ENCODE peak calls at places on chromosomes 16 and 17, in nine cellular contexts. W is left cardiac atrium; T is KG1; G is stimulated activated naive CD4-positive, alpha-beta T cell; X is small intestine; B is HT-29; U is H7; R is ascending aorta; I is HTR-8/SVneo. Q is an unnamed sample.

GRCh38 chr17:296906-297690 is 55.5 kb downstream of the RPH3AL start:
- DNase-seq in I (no peak), W (no peak), G (no peak), U (no peak), T (no peak), X (no peak), R (peak; percentile 45), B (no peak), Q (no peak)

GRCh38 chr17:40315678-40316570 is 6.9 kb downstream of the RARA start:
- DNase-seq in W (no peak), U (peak; percentile 62), I (no peak), T (no peak), R (peak; percentile 61), G (no peak), B (no peak), X (no peak), Q (no peak)

GRCh38 chr16:49055824-49056545 is 225.7 kb downstream of the CBLN1 start:
- DNase-seq in I (no peak), R (no peak), U (peak; percentile 52), X (no peak), B (no peak), G (no peak), W (no peak), T (no peak), Q (no peak)

GRCh38 chr16:85262558-85263196 is 150.4 kb upstream of the CIBAR2 start:
- DNase-seq in R (no peak), G (no peak), X (no peak), W (no peak), B (no peak), T (no peak), I (no peak), U (no peak), Q (no peak)

GRCh38 chr17:76556759-76557367 is 17.0 kb downstream of the PRCD start:
- DNase-seq in U (peak; percentile 75), B (no peak), G (peak; percentile 76), I (no peak), T (no peak), R (no peak), X (peak; percentile 15), W (no peak), Q (no peak)

GRCh38 chr16:998211-998610 is 16.6 kb downstream of the SOX8 start:
- DNase-seq in T (no peak), I (no peak), B (no peak), G (no peak), R (no peak), W (no peak), U (no peak), X (no peak), Q (no peak)

GRCh38 chr16:53893731-53894435 is 189.9 kb downstream of the FTO start:
- DNase-seq in U (no peak), W (peak; percentile 26), B (no peak), R (no peak), G (no peak), I (no peak), X (no peak), T (no peak), Q (no peak)

GRCh38 chr16:67884-68789 is 4.3 kb downstream of the RHBDF1 start:
- DNase-seq in B (no peak), T (no peak), X (no peak), G (no peak), R (no peak), U (no peak), W (no peak), I (no peak), Q (no peak)

GRCh38 chr16:82033683-82034300 is 1.3 kb upstream of the HSD17B2 start:
- DNase-seq in U (no peak), G (no peak), X (peak; percentile 96), R (no peak), T (no peak), I (no peak), B (peak; percentile 62), W (no peak), Q (no peak)

GRCh38 chr17:75088902-75089417 is 1.2 kb downstream of the SLC16A5 start:
- DNase-seq in I (no peak), G (no peak), W (peak; percentile 46), B (peak; percentile 73), U (peak; percentile 70), R (no peak), X (peak; percentile 84), T (no peak), Q (no peak)

GRCh38 chr17:8965394-8966168 is at the start of gene PIK3R5:
- DNase-seq in W (peak; percentile 47), R (no peak), I (no peak), B (no peak), G (peak; percentile 81), U (peak; percentile 99), T (no peak), X (peak; percentile 63), Q (peak; percentile 73)

GRCh38 chr17:2157081-2157480 is 102.2 kb downstream of the HIC1 start:
- DNase-seq in X (no peak), U (no peak), T (peak; percentile 2), B (no peak), I (no peak), R (peak; percentile 68), W (no peak), G (no peak), Q (no peak)

GRCh38 chr16:53080345-53081031 is 25.7 kb downstream of the CHD9 start:
- DNase-seq in T (no peak), R (peak; percentile 82), G (no peak), W (peak; percentile 77), I (peak; percentile 71), X (no peak), U (no peak), B (no peak), Q (no peak)

GRCh38 chr17:29256735-29257466 is 10.2 kb downstream of the CRYBA1 start:
- DNase-seq in U (no peak), X (no peak), R (no peak), W (no peak), G (no peak), B (no peak), T (no peak), I (no peak), Q (no peak)

GRCh38 chr17:72672729-72673128 is 419.8 kb downstream of the SLC39A11 start:
- DNase-seq in X (no peak), B (no peak), T (no peak), W (no peak), U (no peak), R (no peak), I (no peak), G (no peak), Q (no peak)

GRCh38 chr17:14373587-14374259 is 72.8 kb downstream of the HS3ST3B1 start:
- DNase-seq in I (peak; percentile 7), B (no peak), T (no peak), U (no peak), X (no peak), W (no peak), G (no peak), R (no peak), Q (no peak)

GRCh38 chr16:49092704-49093103 is 188.9 kb downstream of the CBLN1 start:
- DNase-seq in T (no peak), U (no peak), W (no peak), X (no peak), I (no peak), R (no peak), G (no peak), B (peak; percentile 40), Q (no peak)

GRCh38 chr17:82497483-82498405 is 21.8 kb upstream of the FOXK2 start:
- DNase-seq in W (peak; percentile 49), G (peak; percentile 43), X (peak; percentile 30), T (no peak), U (peak; percentile 85), B (peak; percentile 42), R (no peak), I (no peak), Q (peak; percentile 54)

GRCh38 chr17:12680407-12680897 is 14.8 kb downstream of the MYOCD start:
- DNase-seq in W (no peak), R (peak; percentile 67), G (no peak), B (no peak), I (no peak), T (no peak), U (peak; percentile 12), X (no peak), Q (no peak)

GRCh38 chr17:54900457-54901229 is at the start of gene TOM1L1:
- DNase-seq in G (no peak), X (peak; percentile 94), T (no peak), I (peak; percentile 74), R (peak; percentile 81), W (peak; percentile 69), B (peak; percentile 87), U (peak; percentile 91), Q (peak; percentile 82)

GRCh38 chr17:67574658-67575293 is 143.0 kb upstream of the NOL11 start:
- DNase-seq in R (no peak), U (no peak), T (no peak), G (no peak), X (no peak), B (no peak), I (no peak), W (no peak), Q (no peak)

GRCh38 chr16:1696863-1697262 is 9.1 kb upstream of the MAPK8IP3 start:
- DNase-seq in G (no peak), T (no peak), B (no peak), I (no peak), R (no peak), X (no peak), U (no peak), W (no peak), Q (no peak)

GRCh38 chr17:29344201-29344856 is 45.8 kb upstream of the TAOK1 start:
- DNase-seq in B (no peak), G (no peak), I (no peak), X (no peak), R (no peak), W (no peak), T (no peak), U (no peak), Q (no peak)

GRCh38 chr16:3474136-3474779 is 21.0 kb downstream of the C16orf90 start:
- DNase-seq in R (no peak), X (no peak), T (no peak), G (no peak), I (no peak), U (no peak), W (no peak), B (no peak), Q (no peak)

GRCh38 chr17:67449885-67450755 is 73.0 kb downstream of the PITPNC1 start:
- DNase-seq in X (no peak), B (no peak), I (no peak), W (no peak), T (no peak), R (peak; percentile 31), G (no peak), U (no peak), Q (no peak)

GRCh38 chr16:80203821-80204220 is 337.0 kb upstream of the DYNLRB2 start:
- DNase-seq in T (no peak), X (no peak), I (no peak), U (no peak), R (no peak), B (no peak), G (no peak), W (no peak), Q (no peak)

GRCh38 chr17:75552847-75553552 is 27.5 kb downstream of the LLGL2 start:
- DNase-seq in B (no peak), T (peak; percentile 36), U (peak; percentile 75), W (no peak), X (no peak), I (peak; percentile 76), G (no peak), R (no peak), Q (peak; percentile 41)

GRCh38 chr17:40130352-40131042 is 8.7 kb downstream of the MSL1 start:
- DNase-seq in R (no peak), I (no peak), W (no peak), U (no peak), X (no peak), B (no peak), T (no peak), G (no peak), Q (no peak)

GRCh38 chr16:4488486-4488967 is 12.3 kb downstream of the HMOX2 start:
- DNase-seq in B (no peak), U (no peak), T (no peak), W (no peak), R (no peak), G (no peak), I (no peak), X (peak; percentile 54), Q (no peak)

GRCh38 chr16:89210165-89210903 is 7.2 kb upstream of the ZNF778 start:
- DNase-seq in I (no peak), B (no peak), U (no peak), X (no peak), G (no peak), R (no peak), W (no peak), T (no peak), Q (no peak)

GRCh38 chr17:48973806-48974205 is 5.4 kb upstream of the GIP start:
- DNase-seq in R (no peak), W (no peak), B (no peak), G (no peak), T (no peak), X (no peak), U (peak; percentile 40), I (no peak), Q (no peak)

Q was measured in nephron progenitor cell.